ENCODE peak calls at places on chromosomes 3 and 15, in eight cellular contexts. One of them, this sample, is unnamed.

GRCh38 chr3:157447026-157447694 is 10.5 kb downstream of the PTX3 start:
- DNase-seq in Panc1: no peak
- DNase-seq in AG09309: no peak
- DNase-seq in A549: peak; percentile 49
- DNase-seq in astrocyte: peak; percentile 39
- DNase-seq in GM20000: no peak
- DNase-seq in neural crest cell: no peak
- DNase-seq in NB4: peak; percentile 52
- DNase-seq in this sample: no peak

GRCh38 chr3:182234881-182235280 is 523.2 kb downstream of the SOX2 start:
- DNase-seq in NB4: no peak
- DNase-seq in Panc1: no peak
- DNase-seq in AG09309: no peak
- DNase-seq in GM20000: no peak
- DNase-seq in astrocyte: peak; percentile 33
- DNase-seq in A549: no peak
- DNase-seq in neural crest cell: no peak
- DNase-seq in this sample: no peak

GRCh38 chr3:179811321-179812095 is 158.7 kb downstream of the USP13 start:
- DNase-seq in neural crest cell: peak; percentile 39
- DNase-seq in NB4: peak; percentile 69
- DNase-seq in GM20000: peak; percentile 48
- DNase-seq in Panc1: peak; percentile 60
- DNase-seq in astrocyte: peak; percentile 83
- DNase-seq in A549: peak; percentile 68
- DNase-seq in AG09309: peak; percentile 67
- DNase-seq in this sample: peak; percentile 49

GRCh38 chr15:63210151-63211051 is 21.0 kb downstream of the RAB8B start:
- DNase-seq in Panc1: no peak
- DNase-seq in NB4: no peak
- DNase-seq in AG09309: peak; percentile 56
- DNase-seq in A549: no peak
- DNase-seq in GM20000: no peak
- DNase-seq in astrocyte: no peak
- DNase-seq in neural crest cell: no peak
- DNase-seq in this sample: no peak

GRCh38 chr3:66615643-66616301 is 115.0 kb upstream of the LRIG1 start:
- DNase-seq in AG09309: no peak
- DNase-seq in GM20000: no peak
- DNase-seq in NB4: no peak
- DNase-seq in Panc1: no peak
- DNase-seq in astrocyte: no peak
- DNase-seq in neural crest cell: no peak
- DNase-seq in A549: no peak
- DNase-seq in this sample: no peak

GRCh38 chr3:175002732-175003143 is 143.6 kb downstream of the NAALADL2 start:
- DNase-seq in A549: no peak
- DNase-seq in Panc1: peak; percentile 25
- DNase-seq in astrocyte: peak; percentile 94
- DNase-seq in NB4: no peak
- DNase-seq in neural crest cell: no peak
- DNase-seq in AG09309: peak; percentile 99
- DNase-seq in GM20000: no peak
- DNase-seq in this sample: no peak

GRCh38 chr3:143207338-143207961 is 87.9 kb downstream of the CHST2 start:
- DNase-seq in neural crest cell: no peak
- DNase-seq in A549: peak; percentile 10
- DNase-seq in Panc1: no peak
- DNase-seq in astrocyte: peak; percentile 88
- DNase-seq in AG09309: no peak
- DNase-seq in NB4: peak; percentile 94
- DNase-seq in GM20000: peak; percentile 58
- DNase-seq in this sample: no peak

GRCh38 chr15:67853454-67853853 is 13.6 kb upstream of the RNU6-1 start:
- DNase-seq in neural crest cell: no peak
- DNase-seq in A549: no peak
- DNase-seq in Panc1: no peak
- DNase-seq in NB4: no peak
- DNase-seq in AG09309: no peak
- DNase-seq in GM20000: no peak
- DNase-seq in astrocyte: no peak
- DNase-seq in this sample: no peak

GRCh38 chr3:127457094-127457475 is 133.4 kb downstream of the TPRA1 start:
- DNase-seq in Panc1: no peak
- DNase-seq in A549: no peak
- DNase-seq in neural crest cell: no peak
- DNase-seq in GM20000: no peak
- DNase-seq in astrocyte: peak; percentile 55
- DNase-seq in AG09309: no peak
- DNase-seq in NB4: no peak
- DNase-seq in this sample: peak; percentile 51

GRCh38 chr15:94230436-94230885 is 900 bp upstream of the MCTP2 start:
- DNase-seq in astrocyte: no peak
- DNase-seq in neural crest cell: no peak
- DNase-seq in NB4: peak; percentile 24
- DNase-seq in AG09309: no peak
- DNase-seq in Panc1: no peak
- DNase-seq in A549: no peak
- DNase-seq in GM20000: no peak
- DNase-seq in this sample: no peak

GRCh38 chr3:172675371-172676193 is 35.3 kb downstream of the NCEH1 start:
- DNase-seq in neural crest cell: no peak
- DNase-seq in GM20000: peak; percentile 53
- DNase-seq in NB4: peak; percentile 64
- DNase-seq in AG09309: no peak
- DNase-seq in A549: peak; percentile 61
- DNase-seq in astrocyte: peak; percentile 30
- DNase-seq in Panc1: peak; percentile 55
- DNase-seq in this sample: peak; percentile 35

GRCh38 chr15:73982251-73982962 is 9.7 kb downstream of the STOML1 start:
- DNase-seq in GM20000: no peak
- DNase-seq in neural crest cell: no peak
- DNase-seq in A549: no peak
- DNase-seq in astrocyte: peak; percentile 92
- DNase-seq in Panc1: no peak
- DNase-seq in NB4: no peak
- DNase-seq in AG09309: peak; percentile 73
- DNase-seq in this sample: no peak

GRCh38 chr15:34754171-34754580 is 622 bp downstream of the GJD2 start:
- DNase-seq in A549: no peak
- DNase-seq in Panc1: no peak
- DNase-seq in neural crest cell: no peak
- DNase-seq in AG09309: no peak
- DNase-seq in GM20000: no peak
- DNase-seq in astrocyte: no peak
- DNase-seq in NB4: no peak
- DNase-seq in this sample: no peak

GRCh38 chr3:47034868-47035489 is 55.5 kb downstream of the NBEAL2 start:
- DNase-seq in A549: no peak
- DNase-seq in astrocyte: no peak
- DNase-seq in Panc1: no peak
- DNase-seq in NB4: no peak
- DNase-seq in GM20000: no peak
- DNase-seq in AG09309: no peak
- DNase-seq in neural crest cell: no peak
- DNase-seq in this sample: no peak

GRCh38 chr15:60916032-60916673 is 312.9 kb downstream of the RORA start:
- DNase-seq in NB4: peak; percentile 37
- DNase-seq in Panc1: no peak
- DNase-seq in A549: no peak
- DNase-seq in GM20000: no peak
- DNase-seq in neural crest cell: no peak
- DNase-seq in AG09309: no peak
- DNase-seq in astrocyte: no peak
- DNase-seq in this sample: no peak

GRCh38 chr3:12875857-12876451 is 34.6 kb upstream of the RPL32 start:
- DNase-seq in AG09309: no peak
- DNase-seq in neural crest cell: peak; percentile 72
- DNase-seq in Panc1: no peak
- DNase-seq in astrocyte: no peak
- DNase-seq in NB4: no peak
- DNase-seq in GM20000: peak; percentile 68
- DNase-seq in A549: no peak
- DNase-seq in this sample: peak; percentile 75

GRCh38 chr3:186849392-186849975 is 7.0 kb downstream of the ADIPOQ start:
- DNase-seq in neural crest cell: no peak
- DNase-seq in GM20000: peak; percentile 65
- DNase-seq in AG09309: no peak
- DNase-seq in NB4: peak; percentile 58
- DNase-seq in astrocyte: peak; percentile 8
- DNase-seq in A549: peak; percentile 42
- DNase-seq in Panc1: peak; percentile 36
- DNase-seq in this sample: no peak

GRCh38 chr3:72255736-72256559 is 471.0 kb upstream of the PROK2 start:
- DNase-seq in neural crest cell: no peak
- DNase-seq in A549: no peak
- DNase-seq in Panc1: no peak
- DNase-seq in GM20000: no peak
- DNase-seq in astrocyte: no peak
- DNase-seq in NB4: no peak
- DNase-seq in AG09309: no peak
- DNase-seq in this sample: no peak
- TF ChIP-seq CTCF in neural crest cell: no peak
- TF ChIP-seq CTCF in A549: no peak
- TF ChIP-seq CTCF in Panc1: no peak
- TF ChIP-seq CTCF in GM20000: no peak
- TF ChIP-seq CTCF in astrocyte: no peak
- TF ChIP-seq CTCF in NB4: no peak
- TF ChIP-seq CTCF in AG09309: no peak
- TF ChIP-seq CTCF in this sample: no peak

DNA sequence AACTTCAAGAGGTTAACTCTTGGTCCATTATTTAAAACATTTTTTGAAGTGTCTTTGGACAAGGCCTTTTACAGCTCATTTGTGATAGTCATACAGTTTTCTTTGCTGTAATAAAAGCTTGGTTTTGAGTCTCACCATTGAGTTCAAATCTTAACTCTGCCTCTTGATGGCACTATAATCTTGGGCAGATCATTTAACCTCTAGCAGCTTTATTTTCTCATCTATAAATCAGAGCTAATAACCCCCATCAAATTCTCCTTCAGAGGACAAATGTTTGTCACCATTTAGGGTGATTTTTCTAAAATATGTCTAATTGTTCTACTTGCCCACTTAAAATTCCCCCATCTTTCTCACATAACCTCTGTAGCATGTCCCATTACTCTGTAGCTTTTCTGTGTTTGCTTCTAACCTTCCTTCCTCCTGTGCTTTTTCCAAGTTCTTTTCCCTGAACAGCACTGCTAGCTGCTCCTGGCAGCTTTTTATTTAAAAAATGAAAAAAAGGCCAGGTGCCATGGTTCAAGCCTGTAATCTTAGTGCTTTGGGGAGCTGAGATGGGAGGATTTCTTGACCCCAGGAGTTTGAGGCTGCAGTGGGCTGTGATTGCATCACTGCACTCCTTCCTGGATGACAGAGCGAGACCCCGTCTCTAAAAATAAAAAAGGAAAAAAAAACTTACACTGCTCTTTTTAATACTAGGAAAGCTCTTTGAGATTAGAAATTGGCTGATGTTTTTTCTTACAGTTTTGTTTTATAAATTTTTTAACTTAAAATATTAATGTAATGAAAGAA is 28.5 kb downstream of the UBE2E1 start:
- DNase-seq in AG09309: no peak
- DNase-seq in GM20000: no peak
- DNase-seq in NB4: peak; percentile 51
- DNase-seq in astrocyte: no peak
- DNase-seq in Panc1: no peak
- DNase-seq in neural crest cell: no peak
- DNase-seq in A549: no peak
- DNase-seq in this sample: no peak
- TF ChIP-seq CTCF in AG09309: peak; percentile 30
- TF ChIP-seq CTCF in GM20000: no peak
- TF ChIP-seq CTCF in NB4: no peak
- TF ChIP-seq CTCF in astrocyte: no peak
- TF ChIP-seq CTCF in Panc1: peak; percentile 38
- TF ChIP-seq CTCF in neural crest cell: peak; percentile 23
- TF ChIP-seq CTCF in A549: peak; percentile 40
- TF ChIP-seq CTCF in this sample: no peak

GRCh38 chr15:59687831-59688230 is 1.3 kb downstream of the BNIP2 start:
- DNase-seq in astrocyte: peak; percentile 20
- DNase-seq in Panc1: no peak
- DNase-seq in neural crest cell: no peak
- DNase-seq in NB4: peak; percentile 68
- DNase-seq in A549: no peak
- DNase-seq in GM20000: peak; percentile 32
- DNase-seq in AG09309: no peak
- DNase-seq in this sample: no peak
- TF ChIP-seq CTCF in astrocyte: no peak
- TF ChIP-seq CTCF in Panc1: no peak
- TF ChIP-seq CTCF in neural crest cell: no peak
- TF ChIP-seq CTCF in NB4: no peak
- TF ChIP-seq CTCF in A549: no peak
- TF ChIP-seq CTCF in GM20000: no peak
- TF ChIP-seq CTCF in AG09309: peak; percentile 3
- TF ChIP-seq CTCF in this sample: no peak

GRCh38 chr15:95840004-95840403 is 490.5 kb upstream of the NR2F2 start:
- DNase-seq in Panc1: no peak
- DNase-seq in A549: no peak
- DNase-seq in GM20000: no peak
- DNase-seq in AG09309: peak; percentile 57
- DNase-seq in astrocyte: peak; percentile 87
- DNase-seq in NB4: no peak
- DNase-seq in neural crest cell: no peak
- DNase-seq in this sample: no peak

GRCh38 chr15:95839367-95839782 is 491.1 kb upstream of the NR2F2 start:
- DNase-seq in neural crest cell: no peak
- DNase-seq in astrocyte: no peak
- DNase-seq in AG09309: no peak
- DNase-seq in GM20000: peak; percentile 22
- DNase-seq in NB4: no peak
- DNase-seq in Panc1: no peak
- DNase-seq in A549: no peak
- DNase-seq in this sample: no peak

GRCh38 chr15:95843241-95843851 is 487.2 kb upstream of the NR2F2 start:
- DNase-seq in astrocyte: peak; percentile 91
- DNase-seq in GM20000: no peak
- DNase-seq in Panc1: no peak
- DNase-seq in neural crest cell: peak; percentile 21
- DNase-seq in AG09309: peak; percentile 18
- DNase-seq in NB4: no peak
- DNase-seq in A549: no peak
- DNase-seq in this sample: no peak

GRCh38 chr15:95845862-95846515 is 484.5 kb upstream of the NR2F2 start:
- DNase-seq in neural crest cell: peak; percentile 90
- DNase-seq in Panc1: no peak
- DNase-seq in A549: no peak
- DNase-seq in NB4: no peak
- DNase-seq in GM20000: no peak
- DNase-seq in astrocyte: no peak
- DNase-seq in AG09309: no peak
- DNase-seq in this sample: no peak

DNA sequence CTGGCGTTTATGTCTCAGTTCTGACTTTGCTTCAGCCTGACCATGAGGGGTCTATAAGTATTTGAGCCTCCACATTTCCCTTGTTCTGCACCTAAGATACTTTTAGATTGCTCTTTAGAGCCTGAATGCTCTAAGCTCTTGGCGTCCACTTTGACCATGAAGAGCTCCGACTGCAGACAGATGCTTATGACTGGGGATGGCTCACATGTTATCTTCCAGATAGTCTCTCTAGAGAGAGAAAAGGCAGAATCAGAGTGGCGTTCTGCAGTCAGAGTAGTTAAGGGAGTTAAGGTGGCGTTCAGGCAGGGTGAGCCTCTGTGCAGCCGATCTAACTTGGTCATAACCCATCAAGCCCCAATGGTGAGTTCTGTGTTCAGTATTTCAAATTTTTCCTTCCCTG is 487.9 kb upstream of the NR2F2 start:
- DNase-seq in astrocyte: no peak
- DNase-seq in AG09309: no peak
- DNase-seq in Panc1: no peak
- DNase-seq in NB4: no peak
- DNase-seq in GM20000: no peak
- DNase-seq in A549: no peak
- DNase-seq in neural crest cell: no peak
- DNase-seq in this sample: no peak
- TF ChIP-seq CTCF in astrocyte: no peak
- TF ChIP-seq CTCF in AG09309: no peak
- TF ChIP-seq CTCF in Panc1: no peak
- TF ChIP-seq CTCF in NB4: no peak
- TF ChIP-seq CTCF in GM20000: no peak
- TF ChIP-seq CTCF in A549: no peak
- TF ChIP-seq CTCF in neural crest cell: no peak
- TF ChIP-seq CTCF in this sample: no peak

This sample was measured in endothelial cell.